ENCODE peak calls at places on chromosomes 5 and 9, in five cellular contexts. One of them, this sample, is unnamed.

GRCh38 chr5:34914671-34915138 is 599 bp downstream of the RAD1 start:
- DNase-seq in lower leg skin: peak
- DNase-seq in bronchial epithelial cell: peak
- DNase-seq in MM.1S: peak
- DNase-seq in heart right ventricle: peak
- DNase-seq in this sample: no peak

GRCh38 chr5:132238901-132239500 is 11.3 kb upstream of the P4HA2 start:
- DNase-seq in MM.1S: no peak
- DNase-seq in heart right ventricle: no peak
- DNase-seq in bronchial epithelial cell: no peak
- DNase-seq in lower leg skin: peak
- DNase-seq in this sample: no peak

GRCh38 chr9:14321517-14322125 is 7.7 kb upstream of the NFIB start:
- DNase-seq in lower leg skin: no peak
- DNase-seq in heart right ventricle: no peak
- DNase-seq in MM.1S: no peak
- DNase-seq in bronchial epithelial cell: peak
- DNase-seq in this sample: no peak

GRCh38 chr5:170538970-170539586 is 35.3 kb downstream of the KCNIP1 start:
- DNase-seq in heart right ventricle: no peak
- DNase-seq in MM.1S: no peak
- DNase-seq in lower leg skin: peak
- DNase-seq in bronchial epithelial cell: no peak
- DNase-seq in this sample: no peak

GRCh38 chr9:93093449-93094293 is 2.3 kb upstream of the CARD19 start:
- DNase-seq in bronchial epithelial cell: no peak
- DNase-seq in MM.1S: peak
- DNase-seq in lower leg skin: peak
- DNase-seq in heart right ventricle: no peak
- DNase-seq in this sample: peak

GRCh38 chr5:41334758-41335157 is 121.4 kb upstream of the C6 start:
- DNase-seq in lower leg skin: no peak
- DNase-seq in MM.1S: no peak
- DNase-seq in heart right ventricle: no peak
- DNase-seq in bronchial epithelial cell: no peak
- DNase-seq in this sample: no peak

GRCh38 chr9:129469188-129469987 is 151.5 kb downstream of the C9orf50 start:
- DNase-seq in lower leg skin: peak
- DNase-seq in bronchial epithelial cell: no peak
- DNase-seq in MM.1S: no peak
- DNase-seq in heart right ventricle: no peak
- DNase-seq in this sample: no peak

GRCh38 chr5:7650755-7651154 is 200.2 kb downstream of the CFAP90 start:
- DNase-seq in MM.1S: no peak
- DNase-seq in bronchial epithelial cell: no peak
- DNase-seq in heart right ventricle: no peak
- DNase-seq in lower leg skin: no peak
- DNase-seq in this sample: no peak

GRCh38 chr5:145237843-145238242 is 597.3 kb downstream of the PRELID2 start:
- DNase-seq in heart right ventricle: no peak
- DNase-seq in MM.1S: peak
- DNase-seq in lower leg skin: no peak
- DNase-seq in bronchial epithelial cell: peak
- DNase-seq in this sample: peak

GRCh38 chr5:43007911-43008368 is 32.2 kb downstream of the ANXA2R start:
- DNase-seq in bronchial epithelial cell: peak
- DNase-seq in MM.1S: peak
- DNase-seq in lower leg skin: peak
- DNase-seq in heart right ventricle: peak
- DNase-seq in this sample: peak

GRCh38 chr5:16899171-16899570 is 36.9 kb downstream of the MYO10 start:
- DNase-seq in bronchial epithelial cell: peak
- DNase-seq in MM.1S: no peak
- DNase-seq in lower leg skin: no peak
- DNase-seq in heart right ventricle: no peak
- DNase-seq in this sample: no peak

GRCh38 chr5:126527892-126528291 is 67.1 kb downstream of the ALDH7A1 start:
- DNase-seq in bronchial epithelial cell: peak
- DNase-seq in MM.1S: no peak
- DNase-seq in heart right ventricle: no peak
- DNase-seq in lower leg skin: no peak
- DNase-seq in this sample: no peak

GRCh38 chr5:181092428-181092827 is 38.5 kb downstream of the OR2V1 start:
- DNase-seq in lower leg skin: no peak
- DNase-seq in bronchial epithelial cell: no peak
- DNase-seq in heart right ventricle: no peak
- DNase-seq in MM.1S: no peak
- DNase-seq in this sample: no peak

GRCh38 chr5:176846335-176847140 is 36.2 kb downstream of the UNC5A start:
- DNase-seq in MM.1S: no peak
- DNase-seq in heart right ventricle: no peak
- DNase-seq in lower leg skin: no peak
- DNase-seq in bronchial epithelial cell: no peak
- DNase-seq in this sample: no peak

GRCh38 chr5:160619381-160619780 is 197.7 kb downstream of the PTTG1 start:
- DNase-seq in heart right ventricle: no peak
- DNase-seq in lower leg skin: no peak
- DNase-seq in MM.1S: no peak
- DNase-seq in bronchial epithelial cell: no peak
- DNase-seq in this sample: no peak

GRCh38 chr5:80170117-80170535 is 85.7 kb downstream of the SERINC5 start:
- DNase-seq in lower leg skin: no peak
- DNase-seq in MM.1S: no peak
- DNase-seq in bronchial epithelial cell: no peak
- DNase-seq in heart right ventricle: no peak
- DNase-seq in this sample: no peak

GRCh38 chr9:123893831-123894460 is 36.0 kb downstream of the DENND1A start:
- DNase-seq in bronchial epithelial cell: peak
- DNase-seq in lower leg skin: no peak
- DNase-seq in heart right ventricle: no peak
- DNase-seq in MM.1S: no peak
- DNase-seq in this sample: no peak

GRCh38 chr5:96146675-96147074 is 185.0 kb upstream of the ELL2 start:
- DNase-seq in lower leg skin: no peak
- DNase-seq in bronchial epithelial cell: peak
- DNase-seq in heart right ventricle: no peak
- DNase-seq in MM.1S: no peak
- DNase-seq in this sample: peak

GRCh38 chr9:107142430-107142829 is 140.6 kb upstream of the RAD23B start:
- DNase-seq in bronchial epithelial cell: no peak
- DNase-seq in lower leg skin: no peak
- DNase-seq in heart right ventricle: peak
- DNase-seq in MM.1S: no peak
- DNase-seq in this sample: no peak

GRCh38 chr5:160635046-160635445 is 213.4 kb downstream of the PTTG1 start:
- DNase-seq in heart right ventricle: no peak
- DNase-seq in lower leg skin: no peak
- DNase-seq in bronchial epithelial cell: no peak
- DNase-seq in MM.1S: no peak
- DNase-seq in this sample: no peak

GRCh38 chr5:111742595-111742994 is 14.4 kb downstream of the NREP start:
- DNase-seq in bronchial epithelial cell: peak
- DNase-seq in MM.1S: no peak
- DNase-seq in lower leg skin: no peak
- DNase-seq in heart right ventricle: no peak
- DNase-seq in this sample: no peak

GRCh38 chr5:177133119-177133844 is at the start of gene NSD1:
- DNase-seq in lower leg skin: peak
- DNase-seq in bronchial epithelial cell: peak
- DNase-seq in MM.1S: peak
- DNase-seq in heart right ventricle: peak
- DNase-seq in this sample: peak

GRCh38 chr5:77798448-77798847 is 22.3 kb upstream of the TBCA start:
- DNase-seq in lower leg skin: no peak
- DNase-seq in MM.1S: no peak
- DNase-seq in bronchial epithelial cell: no peak
- DNase-seq in heart right ventricle: no peak
- DNase-seq in this sample: no peak

GRCh38 chr9:36210722-36211121 is 20.0 kb downstream of the CLTA start:
- DNase-seq in MM.1S: no peak
- DNase-seq in heart right ventricle: no peak
- DNase-seq in bronchial epithelial cell: no peak
- DNase-seq in lower leg skin: no peak
- DNase-seq in this sample: no peak

GRCh38 chr5:83388608-83389007 is 82.9 kb upstream of the VCAN start:
- DNase-seq in lower leg skin: no peak
- DNase-seq in bronchial epithelial cell: no peak
- DNase-seq in MM.1S: no peak
- DNase-seq in heart right ventricle: no peak
- DNase-seq in this sample: no peak

GRCh38 chr9:114348261-114348905 is 18.7 kb downstream of the ORM2 start:
- DNase-seq in lower leg skin: no peak
- DNase-seq in MM.1S: no peak
- DNase-seq in bronchial epithelial cell: no peak
- DNase-seq in heart right ventricle: no peak
- DNase-seq in this sample: no peak

GRCh38 chr5:128376577-128376976 is 161.5 kb downstream of the FBN2 start:
- DNase-seq in bronchial epithelial cell: no peak
- DNase-seq in MM.1S: no peak
- DNase-seq in lower leg skin: no peak
- DNase-seq in heart right ventricle: no peak
- DNase-seq in this sample: no peak

GRCh38 chr9:4983541-4984165 is 1.4 kb upstream of the JAK2 start:
- DNase-seq in MM.1S: no peak
- DNase-seq in bronchial epithelial cell: peak
- DNase-seq in lower leg skin: no peak
- DNase-seq in heart right ventricle: no peak
- DNase-seq in this sample: no peak

GRCh38 chr9:121718063-121718462 is 66.6 kb downstream of the DAB2IP start:
- DNase-seq in lower leg skin: no peak
- DNase-seq in heart right ventricle: no peak
- DNase-seq in MM.1S: no peak
- DNase-seq in bronchial epithelial cell: peak
- DNase-seq in this sample: no peak

GRCh38 chr9:121718501-121718900 is 67.1 kb downstream of the DAB2IP start:
- DNase-seq in bronchial epithelial cell: peak
- DNase-seq in heart right ventricle: no peak
- DNase-seq in lower leg skin: no peak
- DNase-seq in MM.1S: no peak
- DNase-seq in this sample: no peak

GRCh38 chr9:121721770-121722169 is 70.3 kb downstream of the DAB2IP start:
- DNase-seq in lower leg skin: no peak
- DNase-seq in bronchial epithelial cell: no peak
- DNase-seq in MM.1S: no peak
- DNase-seq in heart right ventricle: peak
- DNase-seq in this sample: no peak

GRCh38 chr9:121720311-121720991 is 69.0 kb downstream of the DAB2IP start:
- DNase-seq in heart right ventricle: no peak
- DNase-seq in lower leg skin: no peak
- DNase-seq in MM.1S: no peak
- DNase-seq in bronchial epithelial cell: peak
- DNase-seq in this sample: no peak

DNA sequence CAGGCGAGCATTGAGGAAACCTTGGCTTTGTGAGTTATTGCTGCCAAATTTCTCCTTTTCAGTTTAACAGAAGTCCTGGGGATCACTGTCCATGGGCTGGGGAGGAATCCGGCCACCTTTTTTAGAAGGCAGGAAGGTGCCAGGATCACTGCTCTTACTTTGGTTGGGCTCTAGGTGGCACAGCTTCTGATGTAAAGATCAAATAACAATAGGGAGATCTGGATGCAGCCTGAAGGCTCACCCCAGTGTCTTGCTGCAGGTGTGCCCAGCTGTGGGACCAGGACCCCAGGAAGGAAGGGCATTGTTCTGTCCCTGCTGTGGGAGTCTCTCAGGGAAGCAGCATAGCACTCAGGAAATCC is 69.5 kb downstream of the DAB2IP start:
- DNase-seq in MM.1S: no peak
- DNase-seq in heart right ventricle: no peak
- DNase-seq in bronchial epithelial cell: no peak
- DNase-seq in lower leg skin: no peak
- DNase-seq in this sample: no peak
- TF ChIP-seq CTCF in MM.1S: no peak
- TF ChIP-seq CTCF in heart right ventricle: no peak
- TF ChIP-seq CTCF in bronchial epithelial cell: peak
- TF ChIP-seq CTCF in lower leg skin: no peak
- TF ChIP-seq CTCF in this sample: peak

GRCh38 chr9:137299938-137300337 is 2.1 kb downstream of the NRARP start:
- DNase-seq in lower leg skin: no peak
- DNase-seq in MM.1S: no peak
- DNase-seq in bronchial epithelial cell: no peak
- DNase-seq in heart right ventricle: peak
- DNase-seq in this sample: no peak
- H3K4me3 ChIP-seq in lower leg skin: no peak
- H3K4me3 ChIP-seq in MM.1S: no peak
- H3K4me3 ChIP-seq in bronchial epithelial cell: peak
- H3K4me3 ChIP-seq in heart right ventricle: peak
- H3K4me3 ChIP-seq in this sample: no peak

GRCh38 chr5:61290815-61291214 is 41.2 kb upstream of the ZSWIM6 start:
- DNase-seq in heart right ventricle: no peak
- DNase-seq in lower leg skin: no peak
- DNase-seq in MM.1S: no peak
- DNase-seq in bronchial epithelial cell: peak
- DNase-seq in this sample: no peak

GRCh38 chr5:61292130-61292672 is 39.9 kb upstream of the ZSWIM6 start:
- DNase-seq in lower leg skin: no peak
- DNase-seq in heart right ventricle: no peak
- DNase-seq in bronchial epithelial cell: no peak
- DNase-seq in MM.1S: no peak
- DNase-seq in this sample: no peak

GRCh38 chr5:61286446-61287132 is 45.5 kb upstream of the ZSWIM6 start:
- DNase-seq in lower leg skin: no peak
- DNase-seq in bronchial epithelial cell: no peak
- DNase-seq in heart right ventricle: no peak
- DNase-seq in MM.1S: no peak
- DNase-seq in this sample: no peak

GRCh38 chr5:61289669-61290363 is 42.2 kb upstream of the ZSWIM6 start:
- DNase-seq in lower leg skin: no peak
- DNase-seq in MM.1S: no peak
- DNase-seq in heart right ventricle: no peak
- DNase-seq in bronchial epithelial cell: no peak
- DNase-seq in this sample: no peak

DNA sequence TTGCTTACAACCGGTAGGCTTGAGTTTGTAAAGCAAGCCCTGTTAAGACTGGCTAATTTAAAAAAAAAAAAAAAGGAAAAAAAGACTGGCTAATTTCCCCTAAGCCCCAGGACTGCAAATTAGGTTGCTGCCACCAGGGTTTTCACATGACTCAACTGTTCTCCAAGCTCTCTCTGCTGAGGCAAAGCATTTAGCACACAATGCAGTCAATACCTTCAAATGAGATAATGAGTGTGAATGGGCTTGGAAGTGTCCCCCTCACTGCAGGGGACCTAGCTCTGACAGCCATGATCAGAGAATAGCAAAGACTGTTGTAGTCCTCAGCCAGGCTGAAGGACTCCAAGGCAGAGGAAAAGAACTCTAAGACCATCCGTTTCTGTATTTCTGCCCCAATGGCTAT is 42.8 kb upstream of the ZSWIM6 start:
- DNase-seq in bronchial epithelial cell: no peak
- DNase-seq in heart right ventricle: no peak
- DNase-seq in MM.1S: no peak
- DNase-seq in lower leg skin: no peak
- DNase-seq in this sample: no peak
- TF ChIP-seq CTCF in bronchial epithelial cell: peak
- TF ChIP-seq CTCF in heart right ventricle: no peak
- TF ChIP-seq CTCF in MM.1S: no peak
- TF ChIP-seq CTCF in lower leg skin: no peak
- TF ChIP-seq CTCF in this sample: no peak

GRCh38 chr5:67536892-67537291 is 340.3 kb upstream of the CD180 start:
- DNase-seq in lower leg skin: no peak
- DNase-seq in heart right ventricle: no peak
- DNase-seq in bronchial epithelial cell: no peak
- DNase-seq in MM.1S: no peak
- DNase-seq in this sample: no peak
- H3K4me3 ChIP-seq in lower leg skin: no peak
- H3K4me3 ChIP-seq in heart right ventricle: peak
- H3K4me3 ChIP-seq in bronchial epithelial cell: no peak
- H3K4me3 ChIP-seq in MM.1S: no peak
- H3K4me3 ChIP-seq in this sample: no peak